ENCODE peak calls at places on chromosomes 2 and 18, in four cellular contexts. V is ELR, Z is mammary epithelial cell, F is HEK293T. T is an unnamed sample.

GRCh38 chr2:64485961-64486360 is 32.0 kb downstream of the LGALSL start:
- DNase-seq in F (no peak), V (no peak), Z (peak), T (no peak)

GRCh38 chr2:26561376-26561775 is 79.8 kb downstream of the CIB4 start:
- DNase-seq in Z (no peak), V (no peak), F (no peak), T (no peak)

GRCh38 chr2:17043173-17043572 is 377.5 kb upstream of the CYRIA start:
- DNase-seq in V (peak), Z (peak), F (no peak), T (no peak)

GRCh38 chr2:62568074-62568473 is 62.1 kb upstream of the TMEM17 start:
- DNase-seq in Z (no peak), F (no peak), V (no peak), T (no peak)

GRCh38 chr18:66495844-66496243 is 108.0 kb downstream of the CDH19 start:
- DNase-seq in V (peak), Z (peak), F (peak), T (peak)

GRCh38 chr2:188629890-188630483 is 338.3 kb downstream of the GULP1 start:
- DNase-seq in V (no peak), F (no peak), Z (no peak), T (peak)

GRCh38 chr2:114160263-114161001 is 270.5 kb downstream of the ACTR3 start:
- DNase-seq in Z (no peak), V (no peak), F (no peak), T (no peak)

GRCh38 chr18:12589419-12589818 is 68.5 kb downstream of the SPIRE1 start:
- DNase-seq in F (no peak), V (no peak), Z (no peak), T (no peak)

GRCh38 chr2:224777563-224777939 is 61.4 kb upstream of the CCDC195 start:
- DNase-seq in Z (peak), F (no peak), V (no peak), T (no peak)

GRCh38 chr18:78790960-78791359 is 188.7 kb upstream of the SALL3 start:
- DNase-seq in V (no peak), F (no peak), Z (no peak), T (no peak)

GRCh38 chr2:31335921-31336570 is 78.5 kb downstream of the XDH start:
- DNase-seq in Z (no peak), V (peak), F (no peak), T (no peak)

T was measured in A673.